ENCODE peak calls at places on chromosome 13, in nine cellular contexts. N is IMR-90; J is A673; I is CD4-positive, CD25-positive, alpha-beta regulatory T cell; V is upper lobe of left lung; X is aorta; U is Peyer's patch; D is HFF-Myc; A is bronchial epithelial cell. B is an unnamed sample.

GRCh38 chr13:92802776-92803175 is 423.8 kb upstream of the GPC6 start:
- DNase-seq in I (no peak), U (no peak), D (no peak), J (no peak), V (no peak), N (no peak), X (no peak), A (no peak), B (no peak)

GRCh38 chr13:64428196-64428595 is 2801.9 kb downstream of the PCDH9 start:
- DNase-seq in X (no peak), A (no peak), I (no peak), N (peak; percentile 76), D (peak; percentile 9), V (no peak), J (no peak), U (no peak), B (no peak)

GRCh38 chr13:47621931-47622330 is 379.1 kb downstream of the SUCLA2 start:
- DNase-seq in N (peak; percentile 38), X (no peak), A (peak; percentile 11), D (no peak), I (no peak), J (no peak), V (no peak), U (no peak), B (no peak)

GRCh38 chr13:98650376-98651107 is 73.6 kb upstream of the STK24 start:
- DNase-seq in I (no peak), A (peak; percentile 54), J (no peak), D (no peak), U (peak; percentile 93), N (no peak), X (no peak), V (peak; percentile 60), B (no peak)

GRCh38 chr13:94224670-94225069 is 254.8 kb downstream of the DCT start:
- DNase-seq in V (no peak), I (no peak), A (no peak), D (no peak), J (no peak), X (no peak), U (no peak), N (no peak), B (no peak)

GRCh38 chr13:111949311-111949710 is 117.6 kb upstream of the SOX1 start:
- DNase-seq in I (no peak), N (no peak), V (no peak), U (peak; percentile 7), A (no peak), J (no peak), X (no peak), D (no peak), B (no peak)

GRCh38 chr13:44903596-44903995 is 85.7 kb downstream of the NUFIP1 start:
- DNase-seq in I (no peak), U (peak; percentile 79), V (peak; percentile 40), A (no peak), N (peak; percentile 84), D (no peak), X (peak; percentile 86), J (no peak), B (no peak)

GRCh38 chr13:95784891-95785290 is 108.0 kb downstream of the DNAJC3 start:
- DNase-seq in J (no peak), V (no peak), U (no peak), A (peak; percentile 60), N (peak; percentile 49), X (no peak), D (no peak), I (no peak), B (no peak)

GRCh38 chr13:112240076-112240475 is 136.1 kb upstream of the SPACA7 start:
- DNase-seq in N (no peak), I (no peak), A (no peak), J (no peak), V (no peak), D (no peak), X (no peak), U (no peak), B (no peak)

GRCh38 chr13:112229992-112230872 is 145.9 kb upstream of the SPACA7 start:
- DNase-seq in U (peak; percentile 22), V (no peak), N (no peak), D (no peak), A (no peak), I (no peak), J (no peak), X (no peak), B (no peak)

GRCh38 chr13:73879346-73880020 is 254.7 kb downstream of the KLF12 start:
- DNase-seq in D (no peak), X (no peak), U (no peak), N (peak; percentile 16), A (no peak), V (no peak), J (no peak), I (no peak), B (no peak)

GRCh38 chr13:33817513-33817842 is 471 bp upstream of the RFC3 start:
- DNase-seq in V (no peak), X (no peak), U (no peak), J (no peak), A (no peak), N (peak; percentile 2), D (no peak), I (no peak), B (no peak)

GRCh38 chr13:87459419-87459818 is 211.8 kb upstream of the SLITRK5 start:
- DNase-seq in A (no peak), D (no peak), N (no peak), I (no peak), V (no peak), U (no peak), J (no peak), X (no peak), B (no peak)

GRCh38 chr13:113086031-113086750 is 19.4 kb upstream of the F7 start:
- DNase-seq in V (no peak), A (no peak), I (no peak), X (peak; percentile 43), N (peak; percentile 12), J (no peak), U (no peak), D (no peak), B (no peak)

GRCh38 chr13:74229242-74229641 is 95.0 kb upstream of the KLF12 start:
- DNase-seq in U (no peak), A (no peak), X (no peak), I (no peak), V (no peak), J (no peak), D (no peak), N (peak; percentile 23), B (no peak)

GRCh38 chr13:75135325-75135825 is 346.6 kb downstream of the TBC1D4 start:
- DNase-seq in X (no peak), A (peak; percentile 84), J (peak; percentile 9), N (peak; percentile 93), I (no peak), U (no peak), D (peak; percentile 69), V (no peak), B (no peak)

GRCh38 chr13:20425819-20426219 is 99.8 kb downstream of the CRYL1 start:
- DNase-seq in V (no peak), N (no peak), I (no peak), A (peak; percentile 37), X (no peak), D (no peak), J (peak; percentile 6), U (no peak), B (no peak)

GRCh38 chr13:114089341-114089740 is 43.1 kb downstream of the RASA3 start:
- DNase-seq in U (peak; percentile 37), V (peak; percentile 12), N (no peak), J (no peak), I (no peak), A (no peak), X (no peak), D (no peak), B (no peak)

GRCh38 chr13:114088234-114088633 is 44.2 kb downstream of the RASA3 start:
- DNase-seq in V (no peak), J (no peak), U (no peak), D (no peak), N (no peak), X (no peak), I (no peak), A (no peak), B (no peak)

GRCh38 chr13:114088863-114089262 is 43.6 kb downstream of the RASA3 start:
- DNase-seq in J (no peak), I (no peak), D (no peak), A (no peak), N (no peak), U (no peak), X (no peak), V (no peak), B (no peak)

GRCh38 chr13:114089751-114090400 is 42.5 kb downstream of the RASA3 start:
- DNase-seq in I (no peak), D (no peak), A (no peak), U (peak; percentile 32), N (no peak), V (peak; percentile 7), X (no peak), J (no peak), B (no peak)

GRCh38 chr13:114087430-114087829 is 45.0 kb downstream of the RASA3 start:
- DNase-seq in D (no peak), A (no peak), N (no peak), X (no peak), U (peak; percentile 42), J (no peak), I (no peak), V (peak; percentile 10), B (no peak)
- H3K4me3 ChIP-seq in D (no peak overlapping the region), A (no peak overlapping the region), N (no peak overlapping the region), X (no peak overlapping the region), U (no peak overlapping the region), J (no peak overlapping the region), I (no peak overlapping the region), V (no peak overlapping the region), B (no peak overlapping the region)

GRCh38 chr13:39527301-39527700 is 75.7 kb downstream of the LHFPL6 start:
- DNase-seq in N (no peak), J (no peak), U (no peak), I (no peak), A (no peak), X (no peak), V (no peak), D (no peak), B (no peak)
- H3K4me3 ChIP-seq in N (no peak overlapping the region), J (no peak overlapping the region), U (no peak overlapping the region), I (no peak overlapping the region), A (no peak overlapping the region), X (no peak overlapping the region), V (no peak overlapping the region), D (no peak overlapping the region), B (no peak overlapping the region)

GRCh38 chr13:110559429-110559943 is 2.0 kb downstream of the RAB20 start:
- DNase-seq in D (no peak), N (peak; percentile 62), X (peak; percentile 76), J (no peak), U (peak; percentile 75), V (peak; percentile 89), A (peak; percentile 18), I (no peak), B (no peak)
- H3K4me3 ChIP-seq in D (peak overlapping the region; percentile 76), N (peak overlapping the region; percentile 4), X (peak overlapping the region; percentile 1), J (no peak overlapping the region), U (peak overlapping the region; percentile 81), V (peak overlapping the region; percentile 3), A (no peak overlapping the region), I (no peak overlapping the region), B (no peak overlapping the region)

DNA sequence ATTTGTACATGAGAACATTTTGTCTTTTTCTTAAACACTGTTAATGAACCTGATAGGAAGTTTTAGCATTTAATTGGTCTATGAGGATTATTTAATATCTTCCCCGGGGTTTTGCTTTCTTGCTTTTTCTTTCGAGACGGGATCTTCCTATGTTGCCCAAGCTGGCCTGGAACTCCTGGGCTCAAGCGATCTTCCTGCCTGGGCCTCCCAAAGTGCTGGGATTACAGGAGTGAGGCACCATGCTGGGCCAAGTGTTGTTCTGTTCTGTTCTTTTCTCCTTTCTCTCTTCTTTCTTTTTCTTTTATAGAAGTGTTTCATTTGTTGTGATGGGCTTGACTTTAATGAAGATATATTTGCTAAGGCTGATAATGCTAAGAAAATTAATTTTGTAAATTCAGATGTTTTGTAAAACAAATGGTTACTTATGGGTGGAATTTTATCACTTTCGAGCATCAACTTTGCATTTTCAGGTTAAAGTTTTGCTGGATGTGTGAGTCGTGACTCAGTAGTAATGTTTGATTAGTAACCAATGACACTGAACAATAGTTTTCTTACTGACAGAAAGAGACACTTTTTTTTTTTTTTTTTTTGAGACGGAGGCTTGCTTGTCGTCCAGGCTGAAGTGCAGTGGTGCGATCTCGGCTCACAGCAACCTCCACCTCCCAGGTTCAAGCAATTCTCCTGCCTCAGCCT is 2.2 kb downstream of the PAN3 start:
- DNase-seq in A (peak; percentile 47), I (no peak), U (no peak), V (no peak), D (no peak), N (peak; percentile 8), X (no peak), J (peak; percentile 24), B (no peak)
- H3K4me3 ChIP-seq in A (no peak overlapping the region), I (peak overlapping the region; percentile 94), U (peak overlapping the region; percentile 100), V (no peak overlapping the region), D (peak overlapping the region; percentile 87), N (no peak overlapping the region), X (no peak overlapping the region), J (peak overlapping the region; percentile 98), B (peak overlapping the region; percentile 97)